ENCODE peak calls at places on chromosome X, in seven cellular contexts. E is activated gamma-delta T cell treated with Interleukin-2 at 50 U/mL for 16 hours; L is HTR-8/SVneo; N is stimulated activated CD8-positive, alpha-beta memory T cell treated with anti-CD3 and anti-CD28 coated beads, Interleukin-15, amount 100 ng/mL, for 1 hour; R is mucosa of gallbladder; C is substantia nigra; M is small intestine. J is an unnamed sample.

GRCh38 chrX:149510386-149510785 is 5.3 kb upstream of the IDS start:
- DNase-seq in E (no peak), L (no peak), N (no peak), R (no peak), C (no peak), M (no peak), J (no peak)

GRCh38 chrX:12065251-12065650 is 73.0 kb upstream of the FRMPD4 start:
- DNase-seq in E (no peak), L (no peak), N (no peak), R (no peak), C (no peak), M (no peak), J (no peak)

GRCh38 chrX:140918398-140919043 is 83.9 kb upstream of the SPANXB1 start:
- DNase-seq in E (no peak), L (no peak), N (no peak), R (no peak), C (no peak), M (peak; percentile 0), J (peak; percentile 8)

GRCh38 chrX:46502848-46503247 is 42.4 kb downstream of the ZNF674 start:
- DNase-seq in E (no peak), L (no peak), N (no peak), R (no peak), C (no peak), M (no peak), J (no peak)

GRCh38 chrX:146477341-146477740 is 332.2 kb upstream of the CXorf51B start:
- DNase-seq in E (no peak), L (no peak), N (no peak), R (no peak), C (no peak), M (no peak), J (no peak)

GRCh38 chrX:36867143-36867542 is 141.0 kb upstream of the FAM47C start:
- DNase-seq in E (no peak), L (no peak), N (no peak), R (no peak), C (no peak), M (peak; percentile 21), J (no peak)

GRCh38 chrX:19739683-19740082 is 147.7 kb downstream of the SH3KBP1 start:
- DNase-seq in E (peak; percentile 23), L (peak; percentile 59), N (no peak), R (peak; percentile 39), C (peak; percentile 1), M (peak; percentile 63), J (peak; percentile 71)

GRCh38 chrX:64204701-64205440 is 637 bp downstream of the AMER1 start:
- DNase-seq in E (no peak), L (peak; percentile 8), N (no peak), R (peak; percentile 11), C (peak; percentile 34), M (peak; percentile 18), J (no peak)

GRCh38 chrX:15350329-15350996 is 15.1 kb upstream of the PIGA start:
- DNase-seq in E (no peak), L (no peak), N (no peak), R (no peak), C (no peak), M (no peak), J (no peak)

GRCh38 chrX:120457766-120458180 is 11.3 kb downstream of the LAMP2 start:
- DNase-seq in E (no peak), L (peak; percentile 1), N (no peak), R (no peak), C (no peak), M (no peak), J (no peak)

GRCh38 chrX:70062076-70062475 is at the start of gene OTUD6A:
- DNase-seq in E (no peak), L (no peak), N (no peak), R (no peak), C (no peak), M (no peak), J (no peak)

J was measured in transverse colon.